ENCODE peak calls at places on chromosomes 16 and 17, in ten cellular contexts. One of them, this sample, is unnamed.

GRCh38 chr16:23903001-23903414 is 67.2 kb downstream of the PRKCB start:
- DNase-seq in IMR-90: no peak
- DNase-seq in effector CD4-positive, alpha-beta T cell: no peak
- DNase-seq in AG08395: no peak
- DNase-seq in SHP77: no peak
- DNase-seq in stimulated activated CD4-positive, alpha-beta T cell treated with anti-CD3 and anti-CD28 coated beads, Interleukin-15, amount 100 ng/mL, for 1 hour: no peak
- DNase-seq in M059J: peak
- DNase-seq in anterior cingulate cortex: no peak
- DNase-seq in NCI-H1092: no peak
- DNase-seq in sigmoid colon: no peak
- DNase-seq in this sample: no peak

GRCh38 chr16:21626659-21627277 is 25.6 kb downstream of the IGSF6 start:
- DNase-seq in IMR-90: peak
- DNase-seq in effector CD4-positive, alpha-beta T cell: no peak
- DNase-seq in AG08395: peak
- DNase-seq in SHP77: no peak
- DNase-seq in stimulated activated CD4-positive, alpha-beta T cell treated with anti-CD3 and anti-CD28 coated beads, Interleukin-15, amount 100 ng/mL, for 1 hour: no peak
- DNase-seq in M059J: peak
- DNase-seq in anterior cingulate cortex: no peak
- DNase-seq in NCI-H1092: no peak
- DNase-seq in sigmoid colon: peak
- DNase-seq in this sample: no peak

GRCh38 chr16:17318200-17318599 is 152.6 kb downstream of the XYLT1 start:
- DNase-seq in IMR-90: peak
- DNase-seq in effector CD4-positive, alpha-beta T cell: no peak
- DNase-seq in AG08395: peak
- DNase-seq in SHP77: no peak
- DNase-seq in stimulated activated CD4-positive, alpha-beta T cell treated with anti-CD3 and anti-CD28 coated beads, Interleukin-15, amount 100 ng/mL, for 1 hour: no peak
- DNase-seq in M059J: no peak
- DNase-seq in anterior cingulate cortex: no peak
- DNase-seq in NCI-H1092: no peak
- DNase-seq in sigmoid colon: no peak
- DNase-seq in this sample: no peak

GRCh38 chr17:7404737-7405412 is 978 bp upstream of the TMEM256 start:
- DNase-seq in IMR-90: no peak
- DNase-seq in effector CD4-positive, alpha-beta T cell: peak
- DNase-seq in AG08395: peak
- DNase-seq in SHP77: no peak
- DNase-seq in stimulated activated CD4-positive, alpha-beta T cell treated with anti-CD3 and anti-CD28 coated beads, Interleukin-15, amount 100 ng/mL, for 1 hour: peak
- DNase-seq in M059J: peak
- DNase-seq in anterior cingulate cortex: no peak
- DNase-seq in NCI-H1092: peak
- DNase-seq in sigmoid colon: peak
- DNase-seq in this sample: no peak

GRCh38 chr17:45640141-45640850 is 143.8 kb upstream of the CRHR1 start:
- DNase-seq in IMR-90: peak
- DNase-seq in effector CD4-positive, alpha-beta T cell: peak
- DNase-seq in AG08395: peak
- DNase-seq in SHP77: no peak
- DNase-seq in stimulated activated CD4-positive, alpha-beta T cell treated with anti-CD3 and anti-CD28 coated beads, Interleukin-15, amount 100 ng/mL, for 1 hour: peak
- DNase-seq in M059J: peak
- DNase-seq in anterior cingulate cortex: no peak
- DNase-seq in NCI-H1092: no peak
- DNase-seq in sigmoid colon: peak
- DNase-seq in this sample: peak

GRCh38 chr17:9529033-9529748 is 46.4 kb downstream of the STX8 start:
- DNase-seq in IMR-90: peak
- DNase-seq in effector CD4-positive, alpha-beta T cell: no peak
- DNase-seq in AG08395: peak
- DNase-seq in SHP77: peak
- DNase-seq in stimulated activated CD4-positive, alpha-beta T cell treated with anti-CD3 and anti-CD28 coated beads, Interleukin-15, amount 100 ng/mL, for 1 hour: no peak
- DNase-seq in M059J: peak
- DNase-seq in anterior cingulate cortex: no peak
- DNase-seq in NCI-H1092: no peak
- DNase-seq in sigmoid colon: no peak
- DNase-seq in this sample: no peak

GRCh38 chr16:73172621-73173312 is 124.8 kb upstream of the ZFHX3 start:
- DNase-seq in IMR-90: peak
- DNase-seq in effector CD4-positive, alpha-beta T cell: no peak
- DNase-seq in AG08395: peak
- DNase-seq in SHP77: peak
- DNase-seq in stimulated activated CD4-positive, alpha-beta T cell treated with anti-CD3 and anti-CD28 coated beads, Interleukin-15, amount 100 ng/mL, for 1 hour: no peak
- DNase-seq in M059J: peak
- DNase-seq in anterior cingulate cortex: no peak
- DNase-seq in NCI-H1092: peak
- DNase-seq in sigmoid colon: peak
- DNase-seq in this sample: no peak

GRCh38 chr16:24984903-24985675 is 30.1 kb downstream of the ARHGAP17 start:
- DNase-seq in IMR-90: no peak
- DNase-seq in effector CD4-positive, alpha-beta T cell: no peak
- DNase-seq in AG08395: no peak
- DNase-seq in SHP77: no peak
- DNase-seq in stimulated activated CD4-positive, alpha-beta T cell treated with anti-CD3 and anti-CD28 coated beads, Interleukin-15, amount 100 ng/mL, for 1 hour: no peak
- DNase-seq in M059J: no peak
- DNase-seq in anterior cingulate cortex: no peak
- DNase-seq in NCI-H1092: no peak
- DNase-seq in sigmoid colon: no peak
- DNase-seq in this sample: no peak

GRCh38 chr16:80263848-80264694 is 276.7 kb upstream of the DYNLRB2 start:
- DNase-seq in IMR-90: no peak
- DNase-seq in effector CD4-positive, alpha-beta T cell: no peak
- DNase-seq in AG08395: no peak
- DNase-seq in SHP77: no peak
- DNase-seq in stimulated activated CD4-positive, alpha-beta T cell treated with anti-CD3 and anti-CD28 coated beads, Interleukin-15, amount 100 ng/mL, for 1 hour: no peak
- DNase-seq in M059J: no peak
- DNase-seq in anterior cingulate cortex: no peak
- DNase-seq in NCI-H1092: no peak
- DNase-seq in sigmoid colon: no peak
- DNase-seq in this sample: no peak

GRCh38 chr16:87461466-87461975 is 31.3 kb downstream of the ZCCHC14 start:
- DNase-seq in IMR-90: no peak
- DNase-seq in effector CD4-positive, alpha-beta T cell: no peak
- DNase-seq in AG08395: peak
- DNase-seq in SHP77: peak
- DNase-seq in stimulated activated CD4-positive, alpha-beta T cell treated with anti-CD3 and anti-CD28 coated beads, Interleukin-15, amount 100 ng/mL, for 1 hour: no peak
- DNase-seq in M059J: peak
- DNase-seq in anterior cingulate cortex: no peak
- DNase-seq in NCI-H1092: peak
- DNase-seq in sigmoid colon: peak
- DNase-seq in this sample: no peak

GRCh38 chr17:72119963-72120877 is 600 bp upstream of the SOX9 start:
- DNase-seq in IMR-90: peak
- DNase-seq in effector CD4-positive, alpha-beta T cell: no peak
- DNase-seq in AG08395: peak
- DNase-seq in SHP77: no peak
- DNase-seq in stimulated activated CD4-positive, alpha-beta T cell treated with anti-CD3 and anti-CD28 coated beads, Interleukin-15, amount 100 ng/mL, for 1 hour: no peak
- DNase-seq in M059J: peak
- DNase-seq in anterior cingulate cortex: peak
- DNase-seq in NCI-H1092: peak
- DNase-seq in sigmoid colon: peak
- DNase-seq in this sample: no peak

GRCh38 chr17:83178533-83179201 is 99.3 kb downstream of the METRNL start:
- DNase-seq in IMR-90: no peak
- DNase-seq in effector CD4-positive, alpha-beta T cell: no peak
- DNase-seq in AG08395: no peak
- DNase-seq in SHP77: peak
- DNase-seq in stimulated activated CD4-positive, alpha-beta T cell treated with anti-CD3 and anti-CD28 coated beads, Interleukin-15, amount 100 ng/mL, for 1 hour: no peak
- DNase-seq in M059J: no peak
- DNase-seq in anterior cingulate cortex: no peak
- DNase-seq in NCI-H1092: no peak
- DNase-seq in sigmoid colon: peak
- DNase-seq in this sample: no peak

GRCh38 chr16:73951541-73951940 is 345.1 kb upstream of the PSMD7 start:
- DNase-seq in IMR-90: peak
- DNase-seq in effector CD4-positive, alpha-beta T cell: no peak
- DNase-seq in AG08395: peak
- DNase-seq in SHP77: no peak
- DNase-seq in stimulated activated CD4-positive, alpha-beta T cell treated with anti-CD3 and anti-CD28 coated beads, Interleukin-15, amount 100 ng/mL, for 1 hour: no peak
- DNase-seq in M059J: no peak
- DNase-seq in anterior cingulate cortex: peak
- DNase-seq in NCI-H1092: no peak
- DNase-seq in sigmoid colon: peak
- DNase-seq in this sample: no peak

GRCh38 chr16:51184702-51185433 is 33.8 kb upstream of the SALL1 start:
- DNase-seq in IMR-90: no peak
- DNase-seq in effector CD4-positive, alpha-beta T cell: no peak
- DNase-seq in AG08395: no peak
- DNase-seq in SHP77: no peak
- DNase-seq in stimulated activated CD4-positive, alpha-beta T cell treated with anti-CD3 and anti-CD28 coated beads, Interleukin-15, amount 100 ng/mL, for 1 hour: no peak
- DNase-seq in M059J: no peak
- DNase-seq in anterior cingulate cortex: no peak
- DNase-seq in NCI-H1092: no peak
- DNase-seq in sigmoid colon: no peak
- DNase-seq in this sample: no peak

GRCh38 chr16:8686879-8687278 is 12.5 kb downstream of the ABAT start:
- DNase-seq in IMR-90: no peak
- DNase-seq in effector CD4-positive, alpha-beta T cell: no peak
- DNase-seq in AG08395: no peak
- DNase-seq in SHP77: peak
- DNase-seq in stimulated activated CD4-positive, alpha-beta T cell treated with anti-CD3 and anti-CD28 coated beads, Interleukin-15, amount 100 ng/mL, for 1 hour: no peak
- DNase-seq in M059J: no peak
- DNase-seq in anterior cingulate cortex: no peak
- DNase-seq in NCI-H1092: peak
- DNase-seq in sigmoid colon: no peak
- DNase-seq in this sample: no peak

GRCh38 chr16:8999800-9000199 is 36.1 kb upstream of the USP7 start:
- DNase-seq in IMR-90: no peak
- DNase-seq in effector CD4-positive, alpha-beta T cell: no peak
- DNase-seq in AG08395: no peak
- DNase-seq in SHP77: no peak
- DNase-seq in stimulated activated CD4-positive, alpha-beta T cell treated with anti-CD3 and anti-CD28 coated beads, Interleukin-15, amount 100 ng/mL, for 1 hour: no peak
- DNase-seq in M059J: no peak
- DNase-seq in anterior cingulate cortex: no peak
- DNase-seq in NCI-H1092: no peak
- DNase-seq in sigmoid colon: no peak
- DNase-seq in this sample: no peak

GRCh38 chr17:66737524-66737923 is 97.4 kb upstream of the CACNG5 start:
- DNase-seq in IMR-90: peak
- DNase-seq in effector CD4-positive, alpha-beta T cell: no peak
- DNase-seq in AG08395: peak
- DNase-seq in SHP77: peak
- DNase-seq in stimulated activated CD4-positive, alpha-beta T cell treated with anti-CD3 and anti-CD28 coated beads, Interleukin-15, amount 100 ng/mL, for 1 hour: no peak
- DNase-seq in M059J: no peak
- DNase-seq in anterior cingulate cortex: peak
- DNase-seq in NCI-H1092: no peak
- DNase-seq in sigmoid colon: peak
- DNase-seq in this sample: no peak

GRCh38 chr17:39404542-39405378 is 3.3 kb upstream of the FBXL20 start:
- DNase-seq in IMR-90: peak
- DNase-seq in effector CD4-positive, alpha-beta T cell: no peak
- DNase-seq in AG08395: peak
- DNase-seq in SHP77: no peak
- DNase-seq in stimulated activated CD4-positive, alpha-beta T cell treated with anti-CD3 and anti-CD28 coated beads, Interleukin-15, amount 100 ng/mL, for 1 hour: no peak
- DNase-seq in M059J: peak
- DNase-seq in anterior cingulate cortex: no peak
- DNase-seq in NCI-H1092: no peak
- DNase-seq in sigmoid colon: no peak
- DNase-seq in this sample: peak

GRCh38 chr16:4699030-4699556 is 5.7 kb downstream of the NUDT16L1 start:
- DNase-seq in IMR-90: no peak
- DNase-seq in effector CD4-positive, alpha-beta T cell: no peak
- DNase-seq in AG08395: no peak
- DNase-seq in SHP77: no peak
- DNase-seq in stimulated activated CD4-positive, alpha-beta T cell treated with anti-CD3 and anti-CD28 coated beads, Interleukin-15, amount 100 ng/mL, for 1 hour: no peak
- DNase-seq in M059J: no peak
- DNase-seq in anterior cingulate cortex: no peak
- DNase-seq in NCI-H1092: peak
- DNase-seq in sigmoid colon: no peak
- DNase-seq in this sample: no peak

This sample was measured in activated naive CD4-positive, alpha-beta T cell treated with anti-CD3 and anti-CD28 coated beads, Interleukin-2, amount 50 U/mL, for 72 hours.